ENCODE peak calls at places on chromosomes 6 and 20, in four cellular contexts. One of them, this sample, is unnamed.
A peak's percentile ranks its signal among the peaks of the same experiment; 100 is the strongest.

GRCh38 chr6:123489589-123489988 is 147.2 kb downstream of the TRDN start:
- DNase-seq in Peyer's patch: no peak
- DNase-seq in psoas muscle: no peak
- DNase-seq in OCI-LY7: no peak
- DNase-seq in this sample: no peak

GRCh38 chr6:23465912-23466311 is 660.1 kb upstream of the NRSN1 start:
- DNase-seq in Peyer's patch: no peak
- DNase-seq in psoas muscle: no peak
- DNase-seq in OCI-LY7: no peak
- DNase-seq in this sample: no peak

GRCh38 chr6:64062960-64063683 is 427.5 kb downstream of the PHF3 start:
- DNase-seq in Peyer's patch: no peak
- DNase-seq in psoas muscle: no peak
- DNase-seq in OCI-LY7: no peak
- DNase-seq in this sample: no peak

GRCh38 chr6:108755257-108756240 is 92.7 kb upstream of the ARMC2 start:
- DNase-seq in Peyer's patch: peak; percentile 33
- DNase-seq in psoas muscle: no peak
- DNase-seq in OCI-LY7: no peak
- DNase-seq in this sample: no peak

GRCh38 chr6:45880139-45880538 is 135.5 kb downstream of the CLIC5 start:
- DNase-seq in Peyer's patch: no peak
- DNase-seq in psoas muscle: no peak
- DNase-seq in OCI-LY7: no peak
- DNase-seq in this sample: no peak

GRCh38 chr6:156720739-156721714 is 56.2 kb upstream of the ARID1B start:
- DNase-seq in Peyer's patch: peak; percentile 79
- DNase-seq in psoas muscle: no peak
- DNase-seq in OCI-LY7: peak; percentile 50
- DNase-seq in this sample: peak; percentile 67

GRCh38 chr20:14826926-14827325 is 489.5 kb upstream of the FLRT3 start:
- DNase-seq in Peyer's patch: no peak
- DNase-seq in psoas muscle: no peak
- DNase-seq in OCI-LY7: no peak
- DNase-seq in this sample: no peak

GRCh38 chr6:152750694-152751093 is at the start of gene VIP:
- DNase-seq in Peyer's patch: no peak
- DNase-seq in psoas muscle: no peak
- DNase-seq in OCI-LY7: peak; percentile 10
- DNase-seq in this sample: no peak

GRCh38 chr6:149852180-149852579 is 12.0 kb downstream of the LRP11 start:
- DNase-seq in Peyer's patch: no peak
- DNase-seq in psoas muscle: no peak
- DNase-seq in OCI-LY7: peak; percentile 76
- DNase-seq in this sample: no peak

GRCh38 chr6:45741437-45742166 is 274.1 kb downstream of the CLIC5 start:
- DNase-seq in Peyer's patch: peak; percentile 53
- DNase-seq in psoas muscle: no peak
- DNase-seq in OCI-LY7: peak; percentile 19
- DNase-seq in this sample: no peak

GRCh38 chr6:157442296-157442695 is 61.3 kb downstream of the ZDHHC14 start:
- DNase-seq in Peyer's patch: no peak
- DNase-seq in psoas muscle: no peak
- DNase-seq in OCI-LY7: no peak
- DNase-seq in this sample: no peak

GRCh38 chr20:38290829-38291581 is 13.0 kb upstream of the BPI start:
- DNase-seq in Peyer's patch: peak; percentile 51
- DNase-seq in psoas muscle: peak; percentile 39
- DNase-seq in OCI-LY7: no peak
- DNase-seq in this sample: no peak

GRCh38 chr6:165594584-165595333 is 68.3 kb downstream of the PDE10A start:
- DNase-seq in Peyer's patch: no peak
- DNase-seq in psoas muscle: no peak
- DNase-seq in OCI-LY7: no peak
- DNase-seq in this sample: no peak

GRCh38 chr20:9482180-9482579 is 32.2 kb upstream of the LAMP5 start:
- DNase-seq in Peyer's patch: no peak
- DNase-seq in psoas muscle: no peak
- DNase-seq in OCI-LY7: no peak
- DNase-seq in this sample: no peak

GRCh38 chr6:152981989-152982767 is 663 bp downstream of the FBXO5 start:
- DNase-seq in Peyer's patch: peak; percentile 48
- DNase-seq in psoas muscle: peak; percentile 19
- DNase-seq in OCI-LY7: peak; percentile 44
- DNase-seq in this sample: no peak

GRCh38 chr6:143276436-143276835 is 174.1 kb downstream of the ADAT2 start:
- DNase-seq in Peyer's patch: no peak
- DNase-seq in psoas muscle: no peak
- DNase-seq in OCI-LY7: no peak
- DNase-seq in this sample: no peak

DNA sequence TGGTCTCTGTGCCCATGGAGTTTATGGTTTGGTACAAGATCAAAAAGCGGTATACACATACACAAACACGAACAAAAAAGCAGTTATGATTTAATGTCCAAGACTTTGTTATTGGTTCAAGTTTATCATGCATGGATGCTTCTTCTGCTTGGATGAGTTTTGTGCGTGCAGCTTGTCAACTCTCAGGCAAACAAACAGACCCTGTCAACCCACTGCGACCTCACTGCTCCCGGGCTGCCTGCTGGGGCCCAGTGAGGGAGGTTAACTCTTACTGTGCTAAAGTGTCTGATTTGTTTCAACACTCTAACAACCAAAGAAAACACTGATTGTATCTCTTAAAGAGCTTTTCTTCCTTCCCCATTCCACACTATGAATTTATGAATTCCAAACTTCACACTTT is 26.8 kb upstream of the DDR1 start:
- DNase-seq in Peyer's patch: no peak
- DNase-seq in psoas muscle: no peak
- DNase-seq in OCI-LY7: no peak
- DNase-seq in this sample: no peak
- H3K4me1 ChIP-seq in Peyer's patch: peaks cover 9% of the 10 kb centered on the region
- H3K4me1 ChIP-seq in psoas muscle: peaks cover 6% of the 10 kb centered on the region
- H3K4me1 ChIP-seq in OCI-LY7: no peaks in the 10 kb centered on the region
- H3K4me1 ChIP-seq in this sample: peaks cover 10% of the 10 kb centered on the region

GRCh38 chr20:32004963-32005362 is 5.3 kb upstream of the CCM2L start:
- DNase-seq in Peyer's patch: no peak
- DNase-seq in psoas muscle: no peak
- DNase-seq in OCI-LY7: no peak
- DNase-seq in this sample: no peak
- H3K4me1 ChIP-seq in Peyer's patch: no peaks in the 10 kb centered on the region
- H3K4me1 ChIP-seq in psoas muscle: peaks cover 5% of the 10 kb centered on the region
- H3K4me1 ChIP-seq in OCI-LY7: no peaks in the 10 kb centered on the region
- H3K4me1 ChIP-seq in this sample: no peaks in the 10 kb centered on the region

DNA sequence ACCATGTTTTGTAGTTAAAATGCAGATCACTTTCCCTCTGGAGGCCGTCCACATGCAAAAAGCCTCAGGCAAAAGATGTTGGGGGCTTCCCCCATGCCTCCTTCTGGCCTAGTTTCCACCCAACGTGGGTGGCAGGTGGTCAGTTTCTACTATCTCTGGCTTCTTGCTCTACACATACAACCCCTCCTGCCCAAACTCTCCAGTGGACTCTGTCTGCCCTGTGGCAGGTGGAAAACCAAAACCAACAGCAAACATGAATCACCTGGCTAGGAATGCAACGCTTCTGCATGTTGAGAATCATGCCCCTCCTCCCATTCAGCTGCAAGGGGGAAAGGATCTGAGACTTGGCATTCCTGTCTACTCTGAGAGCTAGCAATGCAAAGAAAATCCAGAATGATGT is 94.8 kb downstream of the MBOAT1 start:
- DNase-seq in Peyer's patch: no peak
- DNase-seq in psoas muscle: no peak
- DNase-seq in OCI-LY7: no peak
- DNase-seq in this sample: no peak
- H3K4me1 ChIP-seq in Peyer's patch: no peaks in the 10 kb centered on the region
- H3K4me1 ChIP-seq in psoas muscle: no peaks in the 10 kb centered on the region
- H3K4me1 ChIP-seq in OCI-LY7: no peaks in the 10 kb centered on the region
- H3K4me1 ChIP-seq in this sample: no peaks in the 10 kb centered on the region

DNA sequence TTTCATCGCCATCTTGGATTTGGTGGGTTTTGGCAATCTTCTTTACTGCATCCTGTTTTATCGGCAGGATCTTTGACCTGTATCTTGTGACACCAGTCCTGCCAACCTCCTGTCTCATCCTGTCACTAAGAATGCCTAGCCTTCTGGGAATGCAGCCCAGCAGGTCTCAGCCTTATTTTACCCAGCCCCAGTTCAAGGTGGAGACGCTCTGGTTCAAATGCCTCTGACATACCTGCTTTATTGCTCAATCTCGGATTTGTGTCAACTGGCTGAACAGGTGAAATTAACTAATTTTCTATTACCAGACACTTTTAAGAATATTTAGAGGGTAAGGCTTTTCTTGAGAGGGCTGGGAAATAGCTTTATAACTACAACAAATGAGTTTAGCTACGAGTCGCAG is 102.5 kb downstream of the SASH1 start:
- DNase-seq in Peyer's patch: no peak
- DNase-seq in psoas muscle: no peak
- DNase-seq in OCI-LY7: no peak
- DNase-seq in this sample: no peak
- H3K4me1 ChIP-seq in Peyer's patch: peaks cover 10% of the 10 kb centered on the region
- H3K4me1 ChIP-seq in psoas muscle: peaks cover 13% of the 10 kb centered on the region
- H3K4me1 ChIP-seq in OCI-LY7: no peaks in the 10 kb centered on the region
- H3K4me1 ChIP-seq in this sample: peaks cover 15% of the 10 kb centered on the region

DNA sequence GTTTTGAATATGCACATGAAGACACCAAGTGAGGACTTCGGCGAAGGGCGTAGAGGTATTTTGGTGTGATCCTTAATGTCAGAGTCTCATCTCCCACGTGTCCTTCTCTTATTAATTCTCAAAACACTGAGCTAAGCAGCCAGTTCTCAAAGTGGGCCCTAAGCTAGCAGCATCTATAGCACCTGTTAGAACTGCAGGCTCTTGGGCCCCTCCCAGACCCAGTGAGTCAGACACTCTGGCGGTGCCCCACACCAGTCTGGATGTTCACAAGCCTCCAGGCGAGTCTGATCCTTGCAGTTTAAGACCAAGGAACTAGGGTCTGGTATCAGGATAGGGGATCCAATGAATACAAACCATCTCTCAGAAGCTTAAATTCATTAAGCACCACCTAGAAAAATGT is 292.2 kb downstream of the QKI start:
- DNase-seq in Peyer's patch: no peak
- DNase-seq in psoas muscle: no peak
- DNase-seq in OCI-LY7: no peak
- DNase-seq in this sample: no peak
- H3K4me1 ChIP-seq in Peyer's patch: peaks cover 13% of the 10 kb centered on the region
- H3K4me1 ChIP-seq in psoas muscle: peaks cover 52% of the 10 kb centered on the region
- H3K4me1 ChIP-seq in OCI-LY7: peaks cover 98% of the 10 kb centered on the region
- H3K4me1 ChIP-seq in this sample: peaks cover 16% of the 10 kb centered on the region

GRCh38 chr6:166950443-166950821 is 5.9 kb downstream of the RNASET2 start:
- DNase-seq in Peyer's patch: peak; percentile 67
- DNase-seq in psoas muscle: no peak
- DNase-seq in OCI-LY7: peak; percentile 66
- DNase-seq in this sample: no peak
- H3K4me1 ChIP-seq in Peyer's patch: no peaks in the 10 kb centered on the region
- H3K4me1 ChIP-seq in psoas muscle: peaks cover under 1% of the 10 kb centered on the region
- H3K4me1 ChIP-seq in OCI-LY7: peaks cover 60% of the 10 kb centered on the region
- H3K4me1 ChIP-seq in this sample: peaks cover 22% of the 10 kb centered on the region

GRCh38 chr20:31663524-31663837 is 25.8 kb downstream of the COX4I2 start:
- DNase-seq in Peyer's patch: no peak
- DNase-seq in psoas muscle: no peak
- DNase-seq in OCI-LY7: no peak
- DNase-seq in this sample: no peak
- H3K4me1 ChIP-seq in Peyer's patch: peaks cover 60% of the 10 kb centered on the region
- H3K4me1 ChIP-seq in psoas muscle: peaks cover 27% of the 10 kb centered on the region
- H3K4me1 ChIP-seq in OCI-LY7: peaks cover 51% of the 10 kb centered on the region
- H3K4me1 ChIP-seq in this sample: peaks cover 53% of the 10 kb centered on the region

GRCh38 chr6:131096786-131097185 is 33.7 kb upstream of the EPB41L2 start:
- DNase-seq in Peyer's patch: no peak
- DNase-seq in psoas muscle: no peak
- DNase-seq in OCI-LY7: no peak
- DNase-seq in this sample: no peak
- H3K4me1 ChIP-seq in Peyer's patch: no peaks in the 10 kb centered on the region
- H3K4me1 ChIP-seq in psoas muscle: no peaks in the 10 kb centered on the region
- H3K4me1 ChIP-seq in OCI-LY7: no peaks in the 10 kb centered on the region
- H3K4me1 ChIP-seq in this sample: no peaks in the 10 kb centered on the region